ENCODE peak calls at places on chromosomes 2 and 18, in ten cellular contexts. One of them, this sample, is unnamed. For H3K36me3, the result is how much of the 10 kb centered on the place peaks cover.

GRCh38 chr2:175037941-175038340 is 32.8 kb upstream of the CHN1 start:
- DNase-seq in HepG2: no peak
- DNase-seq in K562: no peak
- DNase-seq in breast epithelium: no peak
- DNase-seq in esophagus muscularis mucosa: no peak
- DNase-seq in endothelial cell of umbilical vein: no peak
- DNase-seq in stomach: no peak
- DNase-seq in GM23338: no peak
- DNase-seq in transverse colon: no peak
- DNase-seq in SK-N-SH: no peak
- DNase-seq in this sample: no peak

GRCh38 chr2:67514515-67514914 is 117.4 kb downstream of the ETAA1 start:
- DNase-seq in HepG2: no peak
- DNase-seq in K562: no peak
- DNase-seq in breast epithelium: no peak
- DNase-seq in esophagus muscularis mucosa: no peak
- DNase-seq in endothelial cell of umbilical vein: no peak
- DNase-seq in stomach: no peak
- DNase-seq in GM23338: no peak
- DNase-seq in transverse colon: no peak
- DNase-seq in SK-N-SH: no peak
- DNase-seq in this sample: no peak

GRCh38 chr2:164992818-164993217 is 37.5 kb upstream of the SLC38A11 start:
- DNase-seq in HepG2: peak
- DNase-seq in K562: no peak
- DNase-seq in breast epithelium: no peak
- DNase-seq in esophagus muscularis mucosa: no peak
- DNase-seq in endothelial cell of umbilical vein: peak
- DNase-seq in stomach: peak
- DNase-seq in GM23338: peak
- DNase-seq in transverse colon: peak
- DNase-seq in SK-N-SH: peak
- DNase-seq in this sample: peak

GRCh38 chr2:64750817-64751285 is 97.1 kb upstream of the SERTAD2 start:
- DNase-seq in HepG2: peak
- DNase-seq in K562: peak
- DNase-seq in breast epithelium: peak
- DNase-seq in esophagus muscularis mucosa: peak
- DNase-seq in endothelial cell of umbilical vein: peak
- DNase-seq in stomach: peak
- DNase-seq in GM23338: peak
- DNase-seq in transverse colon: peak
- DNase-seq in SK-N-SH: no peak
- DNase-seq in this sample: peak

GRCh38 chr2:47065771-47066380 is 89.2 kb downstream of the STPG4 start:
- DNase-seq in HepG2: no peak
- DNase-seq in K562: no peak
- DNase-seq in breast epithelium: no peak
- DNase-seq in esophagus muscularis mucosa: no peak
- DNase-seq in endothelial cell of umbilical vein: peak
- DNase-seq in stomach: no peak
- DNase-seq in GM23338: peak
- DNase-seq in transverse colon: peak
- DNase-seq in SK-N-SH: peak
- DNase-seq in this sample: no peak

GRCh38 chr18:22314001-22314400 is 103.7 kb downstream of the CTAGE1 start:
- DNase-seq in HepG2: no peak
- DNase-seq in K562: no peak
- DNase-seq in breast epithelium: no peak
- DNase-seq in esophagus muscularis mucosa: no peak
- DNase-seq in endothelial cell of umbilical vein: no peak
- DNase-seq in stomach: no peak
- DNase-seq in GM23338: no peak
- DNase-seq in transverse colon: no peak
- DNase-seq in SK-N-SH: no peak
- DNase-seq in this sample: no peak

GRCh38 chr2:74719066-74719465 is 65.0 kb downstream of the SEMA4F start:
- DNase-seq in HepG2: peak
- DNase-seq in K562: no peak
- DNase-seq in breast epithelium: no peak
- DNase-seq in esophagus muscularis mucosa: peak
- DNase-seq in endothelial cell of umbilical vein: no peak
- DNase-seq in stomach: no peak
- DNase-seq in GM23338: no peak
- DNase-seq in transverse colon: no peak
- DNase-seq in SK-N-SH: no peak
- DNase-seq in this sample: no peak

GRCh38 chr2:37506407-37507068 is 162.1 kb downstream of the QPCT start:
- DNase-seq in HepG2: no peak
- DNase-seq in K562: no peak
- DNase-seq in breast epithelium: no peak
- DNase-seq in esophagus muscularis mucosa: no peak
- DNase-seq in endothelial cell of umbilical vein: no peak
- DNase-seq in stomach: no peak
- DNase-seq in GM23338: no peak
- DNase-seq in transverse colon: no peak
- DNase-seq in SK-N-SH: peak
- DNase-seq in this sample: peak

DNA sequence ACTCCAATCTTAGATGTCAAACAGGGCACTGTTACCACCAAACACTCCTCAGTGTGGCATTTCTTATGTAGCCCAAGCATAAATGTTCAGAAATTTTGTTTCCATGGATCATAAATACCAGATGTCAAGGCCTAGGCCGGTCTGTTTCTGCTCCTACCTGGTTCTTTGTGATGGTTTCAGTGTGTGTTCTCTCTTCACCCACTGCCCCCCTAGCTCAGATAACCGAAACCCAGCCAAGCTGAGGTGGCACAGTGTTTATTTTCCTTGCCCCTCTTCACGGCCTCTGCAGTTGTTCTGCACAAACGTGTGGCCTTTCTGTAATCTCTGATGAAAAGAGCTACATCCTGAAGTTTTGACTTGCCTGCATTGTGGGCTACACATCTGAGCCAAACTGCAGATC is 98.9 kb downstream of the NRP2 start:
- DNase-seq in HepG2: no peak
- DNase-seq in K562: no peak
- DNase-seq in breast epithelium: no peak
- DNase-seq in esophagus muscularis mucosa: no peak
- DNase-seq in endothelial cell of umbilical vein: no peak
- DNase-seq in stomach: no peak
- DNase-seq in GM23338: no peak
- DNase-seq in transverse colon: no peak
- DNase-seq in SK-N-SH: no peak
- DNase-seq in this sample: no peak
- TF ChIP-seq POLR2AphosphoS5 in HepG2: no peak
- TF ChIP-seq POLR2AphosphoS5 in K562: no peak
- TF ChIP-seq POLR2AphosphoS5 in breast epithelium: no peak
- TF ChIP-seq POLR2AphosphoS5 in esophagus muscularis mucosa: no peak
- TF ChIP-seq POLR2AphosphoS5 in endothelial cell of umbilical vein: no peak
- TF ChIP-seq POLR2AphosphoS5 in stomach: no peak
- TF ChIP-seq POLR2AphosphoS5 in GM23338: no peak
- TF ChIP-seq POLR2AphosphoS5 in transverse colon: no peak
- TF ChIP-seq POLR2AphosphoS5 in SK-N-SH: no peak
- TF ChIP-seq POLR2AphosphoS5 in this sample: no peak

GRCh38 chr2:29108225-29108624 is 7.0 kb upstream of the CLIP4 start:
- DNase-seq in HepG2: peak
- DNase-seq in K562: no peak
- DNase-seq in breast epithelium: no peak
- DNase-seq in esophagus muscularis mucosa: no peak
- DNase-seq in endothelial cell of umbilical vein: no peak
- DNase-seq in stomach: no peak
- DNase-seq in GM23338: no peak
- DNase-seq in transverse colon: no peak
- DNase-seq in SK-N-SH: no peak
- DNase-seq in this sample: no peak
- H3K27ac ChIP-seq in HepG2: no peak
- H3K27ac ChIP-seq in K562: no peak
- H3K27ac ChIP-seq in breast epithelium: peak
- H3K27ac ChIP-seq in esophagus muscularis mucosa: no peak
- H3K27ac ChIP-seq in endothelial cell of umbilical vein: no peak
- H3K27ac ChIP-seq in stomach: no peak
- H3K27ac ChIP-seq in GM23338: no peak
- H3K27ac ChIP-seq in transverse colon: no peak
- H3K27ac ChIP-seq in SK-N-SH: no peak
- H3K27ac ChIP-seq in this sample: no peak

GRCh38 chr18:77054288-77054605 is 78.3 kb downstream of the MBP start:
- DNase-seq in HepG2: no peak
- DNase-seq in K562: no peak
- DNase-seq in breast epithelium: no peak
- DNase-seq in esophagus muscularis mucosa: no peak
- DNase-seq in endothelial cell of umbilical vein: no peak
- DNase-seq in stomach: no peak
- DNase-seq in GM23338: no peak
- DNase-seq in transverse colon: no peak
- DNase-seq in SK-N-SH: no peak
- DNase-seq in this sample: no peak
- H3K36me3 ChIP-seq in HepG2: under half
- H3K36me3 ChIP-seq in K562: under half
- H3K36me3 ChIP-seq in breast epithelium: under half
- H3K36me3 ChIP-seq in esophagus muscularis mucosa: under half
- H3K36me3 ChIP-seq in endothelial cell of umbilical vein: under half
- H3K36me3 ChIP-seq in stomach: under half
- H3K36me3 ChIP-seq in GM23338: under half
- H3K36me3 ChIP-seq in transverse colon: under half
- H3K36me3 ChIP-seq in SK-N-SH: under half
- H3K36me3 ChIP-seq in this sample: under half

GRCh38 chr2:96271995-96272394 is 6.0 kb downstream of the CIAO1 start:
- DNase-seq in HepG2: no peak
- DNase-seq in K562: no peak
- DNase-seq in breast epithelium: no peak
- DNase-seq in esophagus muscularis mucosa: no peak
- DNase-seq in endothelial cell of umbilical vein: no peak
- DNase-seq in stomach: no peak
- DNase-seq in GM23338: no peak
- DNase-seq in transverse colon: no peak
- DNase-seq in SK-N-SH: no peak
- DNase-seq in this sample: no peak
- TF ChIP-seq POLR2AphosphoS5 in HepG2: peak
- TF ChIP-seq POLR2AphosphoS5 in K562: no peak
- TF ChIP-seq POLR2AphosphoS5 in breast epithelium: no peak
- TF ChIP-seq POLR2AphosphoS5 in esophagus muscularis mucosa: no peak
- TF ChIP-seq POLR2AphosphoS5 in endothelial cell of umbilical vein: no peak
- TF ChIP-seq POLR2AphosphoS5 in stomach: no peak
- TF ChIP-seq POLR2AphosphoS5 in GM23338: no peak
- TF ChIP-seq POLR2AphosphoS5 in transverse colon: no peak
- TF ChIP-seq POLR2AphosphoS5 in SK-N-SH: no peak
- TF ChIP-seq POLR2AphosphoS5 in this sample: no peak

This sample was measured in SK-N-MC.